ENCODE peak calls at places on chromosomes 16 and 17, in six cellular contexts. One of them, this sample, is unnamed.

GRCh38 chr17:3513305-3514035 is 37.7 kb downstream of the ASPA start:
- DNase-seq in iPS DF 6.9: no peak
- DNase-seq in stomach: no peak
- DNase-seq in tibial nerve: no peak
- DNase-seq in vagina: no peak
- DNase-seq in aorta: no peak
- DNase-seq in this sample: no peak

GRCh38 chr16:83887564-83887963 is 11.4 kb upstream of the MLYCD start:
- DNase-seq in iPS DF 6.9: no peak
- DNase-seq in stomach: no peak
- DNase-seq in tibial nerve: no peak
- DNase-seq in vagina: no peak
- DNase-seq in aorta: no peak
- DNase-seq in this sample: no peak

GRCh38 chr17:80125656-80126448 is 21.1 kb downstream of the EIF4A3 start:
- DNase-seq in iPS DF 6.9: no peak
- DNase-seq in stomach: peak; percentile 11
- DNase-seq in tibial nerve: no peak
- DNase-seq in vagina: no peak
- DNase-seq in aorta: peak; percentile 62
- DNase-seq in this sample: no peak

GRCh38 chr17:81967533-81968395 is 6.8 kb upstream of the NOTUM start:
- DNase-seq in iPS DF 6.9: no peak
- DNase-seq in stomach: peak; percentile 81
- DNase-seq in tibial nerve: peak; percentile 53
- DNase-seq in vagina: no peak
- DNase-seq in aorta: peak; percentile 88
- DNase-seq in this sample: peak; percentile 88

GRCh38 chr17:28700278-28700677 is 11.4 kb downstream of the PROCA1 start:
- DNase-seq in iPS DF 6.9: no peak
- DNase-seq in stomach: no peak
- DNase-seq in tibial nerve: no peak
- DNase-seq in vagina: no peak
- DNase-seq in aorta: no peak
- DNase-seq in this sample: no peak

GRCh38 chr17:78103311-78103710 is 25.2 kb downstream of the TMC6 start:
- DNase-seq in iPS DF 6.9: no peak
- DNase-seq in stomach: no peak
- DNase-seq in tibial nerve: no peak
- DNase-seq in vagina: no peak
- DNase-seq in aorta: no peak
- DNase-seq in this sample: no peak

GRCh38 chr17:56262854-56263253 is 109.6 kb downstream of the ANKFN1 start:
- DNase-seq in iPS DF 6.9: no peak
- DNase-seq in stomach: peak; percentile 49
- DNase-seq in tibial nerve: no peak
- DNase-seq in vagina: no peak
- DNase-seq in aorta: no peak
- DNase-seq in this sample: no peak

GRCh38 chr17:82692268-82692667 is 6.2 kb downstream of the RAB40B start:
- DNase-seq in iPS DF 6.9: no peak
- DNase-seq in stomach: no peak
- DNase-seq in tibial nerve: no peak
- DNase-seq in vagina: no peak
- DNase-seq in aorta: no peak
- DNase-seq in this sample: no peak

GRCh38 chr16:81035975-81036750 is 521 bp downstream of the ATMIN start:
- DNase-seq in iPS DF 6.9: no peak
- DNase-seq in stomach: peak; percentile 34
- DNase-seq in tibial nerve: no peak
- DNase-seq in vagina: no peak
- DNase-seq in aorta: peak; percentile 77
- DNase-seq in this sample: peak; percentile 23

GRCh38 chr17:41645371-41646063 is 21.1 kb upstream of the KRT17 start:
- DNase-seq in iPS DF 6.9: no peak
- DNase-seq in stomach: no peak
- DNase-seq in tibial nerve: no peak
- DNase-seq in vagina: no peak
- DNase-seq in aorta: no peak
- DNase-seq in this sample: no peak

GRCh38 chr17:19447085-19447583 is 36.1 kb downstream of the RNF112 start:
- DNase-seq in iPS DF 6.9: no peak
- DNase-seq in stomach: peak; percentile 73
- DNase-seq in tibial nerve: peak; percentile 98
- DNase-seq in vagina: no peak
- DNase-seq in aorta: peak; percentile 80
- DNase-seq in this sample: no peak

GRCh38 chr17:60170835-60171752 is 21.3 kb downstream of the CA4 start:
- DNase-seq in iPS DF 6.9: no peak
- DNase-seq in stomach: peak; percentile 63
- DNase-seq in tibial nerve: no peak
- DNase-seq in vagina: no peak
- DNase-seq in aorta: no peak
- DNase-seq in this sample: no peak

GRCh38 chr16:15983898-15984297 is 34.5 kb downstream of the ABCC1 start:
- DNase-seq in iPS DF 6.9: no peak
- DNase-seq in stomach: no peak
- DNase-seq in tibial nerve: no peak
- DNase-seq in vagina: no peak
- DNase-seq in aorta: no peak
- DNase-seq in this sample: no peak

GRCh38 chr16:4369006-4369766 is 2.5 kb upstream of the VASN start:
- DNase-seq in iPS DF 6.9: no peak
- DNase-seq in stomach: no peak
- DNase-seq in tibial nerve: no peak
- DNase-seq in vagina: no peak
- DNase-seq in aorta: peak; percentile 90
- DNase-seq in this sample: no peak

GRCh38 chr17:65558683-65559311 is 2.7 kb downstream of the AXIN2 start:
- DNase-seq in iPS DF 6.9: no peak
- DNase-seq in stomach: no peak
- DNase-seq in tibial nerve: no peak
- DNase-seq in vagina: no peak
- DNase-seq in aorta: no peak
- DNase-seq in this sample: no peak
- H3K4me3 ChIP-seq in iPS DF 6.9: peak overlapping the region; percentile 95
- H3K4me3 ChIP-seq in stomach: no peak overlapping the region
- H3K4me3 ChIP-seq in tibial nerve: peak overlapping the region; percentile 75
- H3K4me3 ChIP-seq in vagina: peak overlapping the region; percentile 96
- H3K4me3 ChIP-seq in aorta: peak overlapping the region; percentile 42
- H3K4me3 ChIP-seq in this sample: peak overlapping the region; percentile 90

GRCh38 chr16:27722266-27722636 is 172.3 kb downstream of the KATNIP start:
- DNase-seq in iPS DF 6.9: no peak
- DNase-seq in stomach: no peak
- DNase-seq in tibial nerve: no peak
- DNase-seq in vagina: no peak
- DNase-seq in aorta: no peak
- DNase-seq in this sample: no peak

GRCh38 chr16:27724491-27724878 is 174.5 kb downstream of the KATNIP start:
- DNase-seq in iPS DF 6.9: no peak
- DNase-seq in stomach: peak; percentile 45
- DNase-seq in tibial nerve: no peak
- DNase-seq in vagina: no peak
- DNase-seq in aorta: peak; percentile 14
- DNase-seq in this sample: no peak

GRCh38 chr16:27723711-27724490 is 174.0 kb downstream of the KATNIP start:
- DNase-seq in iPS DF 6.9: no peak
- DNase-seq in stomach: no peak
- DNase-seq in tibial nerve: no peak
- DNase-seq in vagina: no peak
- DNase-seq in aorta: peak; percentile 69
- DNase-seq in this sample: no peak

GRCh38 chr16:27721548-27722265 is 171.8 kb downstream of the KATNIP start:
- DNase-seq in iPS DF 6.9: no peak
- DNase-seq in stomach: peak; percentile 34
- DNase-seq in tibial nerve: peak; percentile 81
- DNase-seq in vagina: no peak
- DNase-seq in aorta: peak; percentile 77
- DNase-seq in this sample: peak; percentile 85

GRCh38 chr16:27722892-27723450 is 173.0 kb downstream of the KATNIP start:
- DNase-seq in iPS DF 6.9: no peak
- DNase-seq in stomach: no peak
- DNase-seq in tibial nerve: no peak
- DNase-seq in vagina: no peak
- DNase-seq in aorta: peak; percentile 33
- DNase-seq in this sample: no peak
- H3K27ac ChIP-seq in iPS DF 6.9: no peak overlapping the region
- H3K27ac ChIP-seq in stomach: peak overlapping the region; percentile 82
- H3K27ac ChIP-seq in tibial nerve: peak overlapping the region; percentile 14
- H3K27ac ChIP-seq in vagina: peak overlapping the region; percentile 3
- H3K27ac ChIP-seq in aorta: no peak overlapping the region
- H3K27ac ChIP-seq in this sample: no peak overlapping the region

DNA sequence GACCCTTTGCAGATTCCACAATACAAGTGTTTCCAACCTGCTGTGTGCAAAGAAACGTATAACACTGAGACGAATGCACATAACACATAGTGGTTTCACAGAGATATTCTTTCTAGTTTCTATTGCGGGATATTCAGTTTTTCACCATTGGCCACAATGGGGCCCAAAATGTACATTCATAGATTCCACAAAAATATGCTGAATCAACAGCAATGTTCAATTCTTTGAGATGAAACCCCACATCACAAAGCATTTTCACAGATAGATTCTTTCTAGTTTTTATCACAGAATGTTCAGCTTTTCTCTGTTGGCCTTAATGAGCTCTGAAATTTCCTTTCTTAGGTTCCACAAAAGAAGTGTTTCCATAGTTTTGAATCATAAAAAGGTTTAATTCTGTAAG is 2472.3 kb downstream of the TP53TG3F start:
- DNase-seq in iPS DF 6.9: no peak
- DNase-seq in stomach: no peak
- DNase-seq in tibial nerve: no peak
- DNase-seq in vagina: no peak
- DNase-seq in aorta: no peak
- DNase-seq in this sample: no peak
- H3K9me3 ChIP-seq in iPS DF 6.9: no peaks in the 10 kb centered on the region
- H3K9me3 ChIP-seq in stomach: no peaks in the 10 kb centered on the region
- H3K9me3 ChIP-seq in tibial nerve: peaks cover 21% of the 10 kb centered on the region
- H3K9me3 ChIP-seq in vagina: peaks cover 3% of the 10 kb centered on the region
- H3K9me3 ChIP-seq in aorta: no peaks in the 10 kb centered on the region
- H3K9me3 ChIP-seq in this sample: peaks cover 89% of the 10 kb centered on the region

DNA sequence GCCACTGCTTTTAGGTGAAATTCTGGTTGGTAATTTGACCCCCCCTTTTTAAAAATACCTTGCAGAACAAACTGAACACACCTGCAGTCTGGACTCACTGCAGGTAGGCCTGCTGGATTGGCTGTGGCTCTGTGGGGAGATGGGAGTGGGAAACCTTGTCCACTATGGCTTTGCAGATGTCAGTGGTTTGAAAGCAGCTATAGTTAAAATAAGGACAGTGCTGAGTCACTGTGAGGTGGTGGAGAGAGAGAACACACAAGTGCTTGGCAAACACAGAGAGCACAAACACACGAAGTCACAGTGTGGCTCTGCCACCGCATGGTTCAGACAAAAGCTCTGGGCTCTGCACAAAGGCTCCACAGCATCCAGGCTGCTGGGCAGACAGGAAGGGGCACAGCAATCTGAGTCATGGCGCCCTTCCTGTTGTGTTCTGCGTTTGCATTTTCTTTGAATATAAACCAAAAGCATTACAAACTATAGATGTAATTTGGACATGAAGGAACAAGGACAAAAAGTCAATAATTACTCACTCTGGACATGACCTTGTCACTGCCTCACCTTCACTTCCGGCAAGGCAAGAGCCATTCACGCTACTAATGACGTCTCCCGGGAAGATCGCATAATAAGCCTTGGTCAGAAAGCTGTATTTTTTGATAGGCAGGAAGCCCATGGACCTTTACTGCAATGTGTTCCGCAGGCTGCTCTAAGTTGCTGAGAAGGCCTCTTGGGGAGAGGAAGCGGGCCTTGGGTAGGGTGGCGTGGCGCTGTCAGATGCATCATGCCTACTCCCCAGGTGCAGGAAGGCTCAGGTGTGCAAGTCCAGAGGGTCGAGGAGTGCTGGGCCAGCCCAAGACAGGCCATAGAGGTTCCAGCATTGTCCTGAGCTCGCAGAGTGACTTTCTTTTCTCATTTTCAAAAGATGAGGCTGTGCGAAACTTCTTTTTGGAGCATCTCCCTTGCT is 60.1 kb upstream of the MED9 start:
- DNase-seq in iPS DF 6.9: no peak
- DNase-seq in stomach: peak; percentile 58
- DNase-seq in tibial nerve: no peak
- DNase-seq in vagina: no peak
- DNase-seq in aorta: no peak
- DNase-seq in this sample: no peak
- H3K4me3 ChIP-seq in iPS DF 6.9: no peak overlapping the region
- H3K4me3 ChIP-seq in stomach: no peak overlapping the region
- H3K4me3 ChIP-seq in tibial nerve: no peak overlapping the region
- H3K4me3 ChIP-seq in vagina: no peak overlapping the region
- H3K4me3 ChIP-seq in aorta: no peak overlapping the region
- H3K4me3 ChIP-seq in this sample: no peak overlapping the region

DNA sequence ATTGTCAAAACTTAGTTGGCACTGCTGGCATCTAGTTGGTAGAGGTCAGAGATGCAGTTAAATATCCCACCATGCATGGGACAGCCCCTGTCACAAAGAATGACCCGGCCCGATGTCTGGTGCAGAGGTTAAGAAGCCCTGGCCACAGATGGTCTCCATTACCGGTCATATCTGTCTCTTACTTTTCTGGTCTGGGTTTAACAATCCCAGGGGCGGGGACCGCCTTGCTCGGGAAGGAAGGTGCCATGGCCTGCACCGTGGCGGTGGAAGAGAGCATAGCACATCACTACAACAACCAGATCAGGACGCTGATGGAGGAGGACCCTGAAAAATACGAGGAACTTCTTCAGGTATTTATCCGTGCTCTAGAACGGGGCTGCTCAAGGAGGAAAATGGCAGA is 8.1 kb downstream of the COQ7 start:
- DNase-seq in iPS DF 6.9: no peak
- DNase-seq in stomach: no peak
- DNase-seq in tibial nerve: no peak
- DNase-seq in vagina: no peak
- DNase-seq in aorta: no peak
- DNase-seq in this sample: no peak
- H3K27ac ChIP-seq in iPS DF 6.9: no peak overlapping the region
- H3K27ac ChIP-seq in stomach: no peak overlapping the region
- H3K27ac ChIP-seq in tibial nerve: no peak overlapping the region
- H3K27ac ChIP-seq in vagina: no peak overlapping the region
- H3K27ac ChIP-seq in aorta: no peak overlapping the region
- H3K27ac ChIP-seq in this sample: no peak overlapping the region

GRCh38 chr16:75176926-75177325 is 28.6 kb downstream of the ZFP1 start:
- DNase-seq in iPS DF 6.9: no peak
- DNase-seq in stomach: no peak
- DNase-seq in tibial nerve: no peak
- DNase-seq in vagina: no peak
- DNase-seq in aorta: no peak
- DNase-seq in this sample: no peak
- H3K9me3 ChIP-seq in iPS DF 6.9: peaks cover 3% of the 10 kb centered on the region
- H3K9me3 ChIP-seq in stomach: peaks cover 7% of the 10 kb centered on the region
- H3K9me3 ChIP-seq in tibial nerve: peaks cover 63% of the 10 kb centered on the region
- H3K9me3 ChIP-seq in vagina: no peaks in the 10 kb centered on the region
- H3K9me3 ChIP-seq in aorta: peaks cover 5% of the 10 kb centered on the region
- H3K9me3 ChIP-seq in this sample: peaks cover 65% of the 10 kb centered on the region

This sample was measured in heart left ventricle.